ENCODE peak calls at places on chromosomes 2 and 18, in eight cellular contexts. F, E, V, Z, C, Q, K and R are unnamed samples. For H3K27me3 and H3K4me1, the result is how much of the 10 kb centered on the place peaks cover.

GRCh38 chr2:219172231-219173154 is 2.7 kb upstream of the SLC23A3 start:
- DNase-seq in F (no peak), V (no peak), C (no peak), Z (no peak), K (no peak), E (no peak), Q (no peak), R (no peak)

GRCh38 chr2:227818569-227819397 is 5.1 kb downstream of the CCL20 start:
- DNase-seq in E (no peak), V (no peak), Q (no peak), K (peak), F (no peak), Z (peak), C (no peak), R (no peak)

GRCh38 chr2:66698879-66699278 is 264.0 kb downstream of the MEIS1 start:
- DNase-seq in V (no peak), K (no peak), Z (no peak), Q (no peak), E (no peak), C (no peak), F (no peak), R (no peak)

GRCh38 chr2:192155521-192156118 is 39.1 kb downstream of the TMEFF2 start:
- DNase-seq in Q (no peak), F (no peak), V (no peak), K (no peak), Z (no peak), C (no peak), E (no peak), R (peak)

GRCh38 chr2:69298261-69298660 is 88.8 kb downstream of the GFPT1 start:
- DNase-seq in F (no peak), Q (peak), V (peak), K (no peak), Z (peak), C (no peak), E (no peak), R (peak)

GRCh38 chr2:164624296-164624695 is 3.0 kb upstream of the GRB14 start:
- DNase-seq in K (no peak), F (no peak), Q (no peak), V (no peak), Z (no peak), E (no peak), C (no peak), R (no peak)

GRCh38 chr18:13982136-13982535 is 66.8 kb upstream of the MC2R start:
- DNase-seq in Z (no peak), Q (no peak), F (no peak), V (no peak), C (no peak), K (peak), E (no peak), R (no peak)

GRCh38 chr2:241561811-241562210 is 3.3 kb downstream of the BOK start:
- DNase-seq in K (no peak), F (peak), C (peak), V (peak), Z (peak), Q (peak), E (no peak), R (peak)

GRCh38 chr18:62766266-62766665 is 50.9 kb downstream of the PHLPP1 start:
- DNase-seq in C (no peak), F (no peak), Q (no peak), K (no peak), E (no peak), Z (no peak), V (no peak), R (no peak)

GRCh38 chr2:141392517-141393213 is 738.2 kb downstream of the LRP1B start:
- DNase-seq in V (peak), K (no peak), E (no peak), F (no peak), Z (no peak), Q (no peak), C (no peak), R (peak)

GRCh38 chr2:209633911-209634310 is 137.7 kb upstream of the UNC80 start:
- DNase-seq in E (no peak), F (no peak), C (no peak), K (no peak), Z (no peak), Q (no peak), V (no peak), R (no peak)

GRCh38 chr2:94602466-94602865 is 268.8 kb upstream of the TEKT4 start:
- DNase-seq in F (no peak), Q (no peak), C (no peak), K (no peak), V (no peak), Z (no peak), E (no peak), R (no peak)

GRCh38 chr2:110994250-110994961 is 126.3 kb upstream of the BCL2L11 start:
- DNase-seq in V (no peak), C (no peak), K (no peak), E (no peak), Q (no peak), F (no peak), Z (no peak), R (no peak)

GRCh38 chr2:241799522-241800197 is 9.3 kb upstream of the NEU4 start:
- DNase-seq in C (peak), E (no peak), K (no peak), V (no peak), Z (no peak), F (no peak), Q (no peak), R (no peak)

GRCh38 chr18:76823166-76823539 is 796 bp downstream of the ZNF236 start:
- DNase-seq in Z (no peak), C (no peak), Q (no peak), K (no peak), F (no peak), E (no peak), V (no peak), R (no peak)

GRCh38 chr2:54581326-54582039 is 125.4 kb downstream of the SPTBN1 start:
- DNase-seq in Q (no peak), F (no peak), K (no peak), Z (no peak), V (no peak), E (peak), C (no peak), R (no peak)

GRCh38 chr2:160076935-160077334 is 14.5 kb upstream of the PLA2R1 start:
- DNase-seq in Q (no peak), C (no peak), F (no peak), E (no peak), V (no peak), Z (no peak), K (no peak), R (no peak)

GRCh38 chr18:51082571-51083264 is 52.7 kb downstream of the SMAD4 start:
- DNase-seq in C (no peak), V (peak), E (no peak), Z (no peak), F (no peak), K (no peak), Q (peak), R (no peak)

GRCh38 chr2:73243884-73244570 is 9.9 kb downstream of the CCT7 start:
- DNase-seq in C (no peak), Z (peak), E (no peak), K (peak), V (peak), Q (peak), F (no peak), R (peak)

GRCh38 chr2:223930002-223930976 is 14.8 kb downstream of the WDFY1 start:
- DNase-seq in K (no peak), F (peak), Q (no peak), V (peak), E (no peak), C (no peak), Z (peak), R (no peak)

GRCh38 chr2:85748039-85748438 is 5.8 kb upstream of the ATOH8 start:
- DNase-seq in F (no peak), K (no peak), E (peak), Q (no peak), V (no peak), Z (no peak), C (no peak), R (no peak)

GRCh38 chr2:178870703-178871102 is 63.5 kb upstream of the TTN start:
- DNase-seq in Q (peak), E (no peak), F (no peak), K (no peak), Z (peak), C (no peak), V (peak), R (no peak)

GRCh38 chr2:168920504-168921157 is 19.5 kb downstream of the G6PC2 start:
- DNase-seq in Q (no peak), V (no peak), K (peak), F (no peak), C (no peak), E (no peak), Z (no peak), R (peak)

GRCh38 chr2:15846626-15847025 is 93.7 kb upstream of the MYCN start:
- DNase-seq in F (no peak), Q (no peak), V (no peak), K (no peak), C (no peak), E (no peak), Z (no peak), R (no peak)

GRCh38 chr18:31454066-31454708 is 6.6 kb downstream of the DSG3 start:
- DNase-seq in Z (no peak), C (no peak), K (no peak), Q (peak), F (no peak), V (peak), E (no peak), R (no peak)

GRCh38 chr2:229141626-229142025 is 129.5 kb downstream of the PID1 start:
- DNase-seq in Q (peak), E (no peak), Z (no peak), K (no peak), F (no peak), C (no peak), V (peak), R (peak)

GRCh38 chr2:45554073-45554742 is 56.9 kb downstream of the SRBD1 start:
- DNase-seq in Q (peak), C (no peak), E (no peak), F (no peak), K (no peak), V (peak), Z (no peak), R (peak)

GRCh38 chr2:24454258-24454657 is 36.8 kb upstream of the NCOA1 start:
- DNase-seq in E (no peak), Z (no peak), V (peak), C (no peak), K (no peak), Q (no peak), F (no peak), R (peak)

GRCh38 chr2:167764772-167765341 is 482.5 kb downstream of the STK39 start:
- DNase-seq in F (no peak), E (no peak), V (no peak), Z (no peak), C (no peak), K (no peak), Q (peak), R (no peak)

GRCh38 chr2:102736174-102736606 is 25.6 kb upstream of the TMEM182 start:
- DNase-seq in Z (no peak), Q (peak), E (no peak), K (no peak), V (peak), F (no peak), C (peak), R (peak)

GRCh38 chr2:180677928-180678327 is 302.5 kb upstream of the UBE2E3 start:
- DNase-seq in E (no peak), Q (peak), K (no peak), Z (no peak), F (no peak), V (no peak), C (no peak), R (no peak)

GRCh38 chr2:128361376-128362131 is 42.9 kb upstream of the HS6ST1 start:
- DNase-seq in F (no peak), V (no peak), Q (no peak), E (no peak), Z (no peak), C (peak), K (no peak), R (no peak)

GRCh38 chr18:28735731-28736130 is 558.8 kb upstream of the CDH2 start:
- DNase-seq in K (no peak), F (no peak), Z (no peak), Q (peak), E (no peak), V (peak), C (no peak), R (peak)

GRCh38 chr2:96157649-96158553 is 12.7 kb upstream of the DUSP2 start:
- DNase-seq in Z (no peak), C (no peak), Q (no peak), V (no peak), E (peak), K (no peak), F (no peak), R (no peak)

GRCh38 chr2:12716250-12717190 is at the start of gene TRIB2:
- DNase-seq in F (peak), Z (peak), C (peak), K (peak), V (peak), E (no peak), Q (peak), R (peak)

GRCh38 chr2:63792523-63792922 is 49.2 kb upstream of the UGP2 start:
- DNase-seq in K (no peak), Q (peak), E (no peak), Z (no peak), V (peak), C (no peak), F (no peak), R (peak)

GRCh38 chr18:44630118-44630517 is 50.6 kb upstream of the SETBP1 start:
- DNase-seq in E (no peak), C (no peak), Z (no peak), K (no peak), Q (no peak), V (no peak), F (no peak), R (no peak)

GRCh38 chr18:44635546-44635945 is 45.1 kb upstream of the SETBP1 start:
- DNase-seq in Z (no peak), E (no peak), K (no peak), Q (no peak), V (no peak), F (no peak), C (no peak), R (peak)

GRCh38 chr18:44636241-44636640 is 44.4 kb upstream of the SETBP1 start:
- DNase-seq in Q (no peak), E (no peak), V (no peak), F (no peak), K (no peak), C (no peak), Z (no peak), R (no peak)

GRCh38 chr18:44637210-44638051 is 43.3 kb upstream of the SETBP1 start:
- DNase-seq in Q (peak), V (peak), F (no peak), E (no peak), C (no peak), K (no peak), Z (no peak), R (peak)

DNA sequence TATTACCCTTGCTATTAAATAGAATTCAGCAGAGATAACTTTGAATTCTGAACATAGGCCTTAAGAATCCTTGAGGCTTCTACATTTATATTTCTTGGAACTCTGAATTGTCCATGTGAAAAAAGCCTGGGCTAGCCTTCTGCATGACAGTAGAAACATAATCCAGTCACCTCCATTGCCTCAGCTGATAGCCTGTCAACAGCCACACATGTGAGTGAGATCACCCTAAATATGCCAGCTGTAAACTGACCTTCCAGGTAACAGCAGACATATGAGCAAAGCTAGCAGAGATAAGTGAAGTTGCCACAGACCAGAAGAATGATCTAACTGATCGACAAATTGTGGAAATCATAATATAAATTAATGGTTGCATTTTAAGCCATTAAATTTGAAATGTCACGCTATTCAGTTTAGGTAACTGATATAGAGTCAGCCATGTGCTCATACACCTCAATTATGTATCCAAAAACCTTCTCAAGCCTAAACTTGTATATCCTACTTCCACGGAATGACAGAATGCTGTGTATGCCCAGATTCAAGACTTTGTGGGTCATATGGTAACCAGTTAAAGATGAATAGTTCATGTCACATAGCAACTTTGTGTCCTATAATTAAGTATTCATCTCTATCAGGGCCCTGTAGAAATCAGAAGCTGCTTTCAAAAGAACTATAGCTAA is 48.1 kb upstream of the SETBP1 start:
- DNase-seq in Q (no peak), F (no peak), V (no peak), E (no peak), Z (no peak), C (no peak), K (peak), R (no peak)
- H3K27me3 ChIP-seq in Q (under half), F (under half), V (under half), E (under half), Z (under half), C (under half), K (under half), R (under half)

GRCh38 chr2:84516234-84516986 is at the start of gene DNAH6:
- DNase-seq in C (peak), K (peak), F (peak), V (peak), E (no peak), Z (peak), Q (peak), R (peak)
- H3K4me3 ChIP-seq in C (peak), K (peak), F (peak), V (peak), E (no peak), Z (peak), Q (peak), R (peak)

DNA sequence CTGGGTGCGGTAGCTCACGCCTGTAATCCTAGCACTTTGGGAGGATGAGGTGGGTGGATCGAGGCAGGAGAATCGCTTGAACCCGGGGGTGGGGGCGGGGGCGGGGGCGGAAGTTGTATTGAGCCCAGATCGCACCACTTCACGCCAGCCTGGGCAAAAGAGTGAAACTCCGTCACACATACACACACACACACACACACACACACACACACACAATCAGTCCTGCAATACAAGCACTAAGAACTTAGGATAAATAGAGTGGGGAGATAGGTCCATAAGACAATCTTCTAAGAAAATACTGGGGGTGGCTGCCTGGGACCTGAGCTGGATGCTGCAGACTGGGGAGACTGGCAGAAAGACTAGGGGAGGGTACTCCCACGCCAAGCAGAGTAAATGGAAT is 15.0 kb upstream of the PKDCC start:
- DNase-seq in Q (no peak), Z (no peak), F (no peak), E (no peak), K (no peak), V (no peak), C (no peak), R (no peak)
- H3K4me1 ChIP-seq in Q (under half), Z (under half), F (under half), E (under half), K (under half), V (under half), C (under half), R (under half)

GRCh38 chr2:75560022-75560767 is 544 bp downstream of the EVA1A start:
- DNase-seq in V (peak), C (peak), Q (peak), Z (no peak), K (peak), F (no peak), E (no peak), R (peak)
- H3K27me3 ChIP-seq in V (under half), C (under half), Q (under half), Z (under half), K (half or more), F (under half), E (under half), R (under half)

DNA sequence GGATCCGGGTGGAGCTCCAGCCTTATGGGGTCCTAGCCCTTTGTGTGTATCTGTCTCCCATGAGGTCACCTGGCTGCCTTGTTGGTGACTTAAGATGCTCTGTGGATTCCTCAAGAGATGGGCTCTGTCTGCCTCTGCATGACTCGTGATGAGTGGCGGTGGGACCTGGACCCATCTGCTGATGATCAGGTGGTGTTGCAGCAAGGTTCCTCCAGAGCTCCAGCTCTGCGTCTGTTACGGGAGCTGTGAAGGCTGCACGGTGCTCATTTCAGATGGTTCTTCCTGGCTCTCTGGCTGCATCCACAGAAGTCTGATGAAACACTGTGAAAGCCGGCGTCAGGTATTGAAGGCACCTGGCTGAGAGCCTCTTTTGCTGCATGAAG is 2.4 kb downstream of the AGAP1 start:
- DNase-seq in C (no peak), E (no peak), Q (peak), F (no peak), Z (no peak), K (no peak), V (peak), R (no peak)
- H3K4me3 ChIP-seq in C (no peak), E (no peak), Q (peak), F (no peak), Z (no peak), K (no peak), V (no peak), R (peak)

GRCh38 chr2:51000849-51001617 is 30.9 kb downstream of the NRXN1 start:
- DNase-seq in E (no peak), Q (no peak), V (no peak), K (no peak), C (no peak), F (no peak), Z (no peak), R (no peak)

GRCh38 chr2:51006641-51007040 is 25.3 kb downstream of the NRXN1 start:
- DNase-seq in K (no peak), C (no peak), Z (no peak), F (no peak), Q (no peak), E (no peak), V (no peak), R (no peak)

DNA sequence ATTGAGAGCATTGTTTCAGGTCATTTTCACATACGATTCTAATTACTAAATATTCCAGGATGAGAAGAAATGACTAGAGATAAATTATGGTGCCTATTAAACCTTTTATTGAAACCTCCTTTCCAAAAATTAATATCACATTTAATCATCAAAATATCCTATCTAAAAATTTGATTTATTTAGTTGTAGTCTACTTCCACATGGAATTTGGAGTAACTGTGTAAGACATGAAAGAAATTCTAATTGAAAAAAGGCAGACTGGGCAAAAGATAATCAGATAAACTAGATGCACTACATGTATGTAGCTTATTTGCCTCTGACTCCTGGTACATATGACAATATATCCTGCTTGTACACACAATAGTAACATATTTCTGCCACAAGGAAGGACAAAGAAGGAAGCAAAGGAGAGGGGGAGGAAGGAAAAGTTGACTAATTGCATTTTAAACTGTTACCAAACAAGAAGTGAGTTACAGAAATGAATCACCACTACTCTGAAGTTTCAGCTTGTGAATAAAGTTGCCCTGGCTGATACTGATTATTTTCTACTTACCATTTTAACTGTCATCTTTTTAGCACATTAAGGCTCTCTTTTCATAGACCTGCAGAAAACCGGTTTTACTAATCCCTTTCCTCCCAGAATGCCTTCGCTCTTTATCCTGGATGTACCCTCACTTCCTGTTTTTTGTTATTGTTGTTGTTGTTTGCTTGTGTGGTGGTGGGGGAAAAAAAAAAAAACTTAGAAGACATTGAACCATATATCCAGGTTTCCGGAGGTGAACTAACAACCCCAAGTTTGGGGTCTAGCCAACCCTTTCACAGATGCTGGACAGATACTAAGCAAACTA is 28.4 kb downstream of the NRXN1 start:
- DNase-seq in V (peak), C (no peak), Q (peak), Z (no peak), F (no peak), E (no peak), K (no peak), R (peak)
- H3K4me1 ChIP-seq in V (under half), C (under half), Q (under half), Z (under half), F (under half), E (under half), K (under half), R (under half)

GRCh38 chr2:17529771-17530170 is 10.7 kb upstream of the VSNL1 start:
- DNase-seq in V (no peak), K (no peak), Z (no peak), C (no peak), F (no peak), Q (peak), E (no peak), R (no peak)
- H3K27me3 ChIP-seq in V (under half), K (under half), Z (under half), C (under half), F (under half), Q (under half), E (under half), R (under half)